ENCODE peak calls at places on chromosomes 5 and 9, in nine cellular contexts. B is spleen, G is HepG2, I is upper lobe of right lung, A is Panc1, D is prostate gland, Z is PC-3, O is endodermal cell, P is K562. L is an unnamed sample. For H3K27me3, the result is how much of the 10 kb centered on the place peaks cover.

GRCh38 chr9:18368206-18368605 is 105.7 kb upstream of the ADAMTSL1 start:
- DNase-seq in B (no peak), G (no peak), I (no peak), A (no peak), D (no peak), Z (no peak), O (no peak), P (no peak), L (no peak)

GRCh38 chr5:172005708-172006377 is 595 bp downstream of the FBXW11 start:
- DNase-seq in B (peak), G (peak), I (peak), A (no peak), D (peak), Z (no peak), O (peak), P (peak), L (no peak)

GRCh38 chr5:175230299-175230698 is 213.7 kb downstream of the DRD1 start:
- DNase-seq in B (no peak), G (no peak), I (no peak), A (no peak), D (no peak), Z (peak), O (peak), P (no peak), L (no peak)

GRCh38 chr9:88447431-88447830 is 59.2 kb downstream of the SPIN1 start:
- DNase-seq in B (no peak), G (no peak), I (no peak), A (no peak), D (no peak), Z (no peak), O (no peak), P (no peak), L (no peak)

GRCh38 chr5:157289164-157289819 is 23.4 kb downstream of the CYFIP2 start:
- DNase-seq in B (no peak), G (no peak), I (no peak), A (no peak), D (no peak), Z (no peak), O (no peak), P (no peak), L (no peak)

GRCh38 chr9:21906878-21907277 is 87.3 kb downstream of the CDKN2A start:
- DNase-seq in B (no peak), G (no peak), I (no peak), A (no peak), D (no peak), Z (no peak), O (no peak), P (no peak), L (no peak)

GRCh38 chr9:19085295-19085694 is 17.4 kb downstream of the HAUS6 start:
- DNase-seq in B (no peak), G (peak), I (no peak), A (no peak), D (no peak), Z (peak), O (no peak), P (no peak), L (no peak)

GRCh38 chr5:107744418-107745330 is 73.9 kb upstream of the EFNA5 start:
- DNase-seq in B (no peak), G (no peak), I (no peak), A (no peak), D (no peak), Z (no peak), O (peak), P (no peak), L (no peak)

GRCh38 chr9:4086119-4087088 is 213.5 kb downstream of the GLIS3 start:
- DNase-seq in B (no peak), G (peak), I (no peak), A (no peak), D (no peak), Z (peak), O (no peak), P (no peak), L (no peak)

GRCh38 chr5:163712011-163712410 is 206.6 kb downstream of the MAT2B start:
- DNase-seq in B (no peak), G (no peak), I (no peak), A (no peak), D (no peak), Z (no peak), O (no peak), P (no peak), L (no peak)

GRCh38 chr5:37184748-37185364 is 64.3 kb downstream of the CPLANE1 start:
- DNase-seq in B (no peak), G (no peak), I (no peak), A (no peak), D (no peak), Z (no peak), O (no peak), P (no peak), L (no peak)

GRCh38 chr9:93567271-93567959 is 9.0 kb upstream of the PHF2 start:
- DNase-seq in B (peak), G (no peak), I (no peak), A (no peak), D (no peak), Z (no peak), O (peak), P (no peak), L (no peak)

GRCh38 chr5:150163547-150164059 is 3.0 kb upstream of the CDX1 start:
- DNase-seq in B (no peak), G (no peak), I (no peak), A (no peak), D (no peak), Z (no peak), O (peak), P (peak), L (no peak)

GRCh38 chr5:57538341-57538955 is 55.8 kb upstream of the ACTBL2 start:
- DNase-seq in B (no peak), G (no peak), I (no peak), A (no peak), D (no peak), Z (peak), O (no peak), P (no peak), L (no peak)

GRCh38 chr9:4678679-4679267 is 596 bp upstream of the CDC37L1 start:
- DNase-seq in B (no peak), G (peak), I (no peak), A (no peak), D (no peak), Z (peak), O (no peak), P (no peak), L (peak)

GRCh38 chr9:6334305-6334704 is 6.1 kb downstream of the TPD52L3 start:
- DNase-seq in B (no peak), G (no peak), I (no peak), A (no peak), D (no peak), Z (no peak), O (no peak), P (no peak), L (no peak)

DNA sequence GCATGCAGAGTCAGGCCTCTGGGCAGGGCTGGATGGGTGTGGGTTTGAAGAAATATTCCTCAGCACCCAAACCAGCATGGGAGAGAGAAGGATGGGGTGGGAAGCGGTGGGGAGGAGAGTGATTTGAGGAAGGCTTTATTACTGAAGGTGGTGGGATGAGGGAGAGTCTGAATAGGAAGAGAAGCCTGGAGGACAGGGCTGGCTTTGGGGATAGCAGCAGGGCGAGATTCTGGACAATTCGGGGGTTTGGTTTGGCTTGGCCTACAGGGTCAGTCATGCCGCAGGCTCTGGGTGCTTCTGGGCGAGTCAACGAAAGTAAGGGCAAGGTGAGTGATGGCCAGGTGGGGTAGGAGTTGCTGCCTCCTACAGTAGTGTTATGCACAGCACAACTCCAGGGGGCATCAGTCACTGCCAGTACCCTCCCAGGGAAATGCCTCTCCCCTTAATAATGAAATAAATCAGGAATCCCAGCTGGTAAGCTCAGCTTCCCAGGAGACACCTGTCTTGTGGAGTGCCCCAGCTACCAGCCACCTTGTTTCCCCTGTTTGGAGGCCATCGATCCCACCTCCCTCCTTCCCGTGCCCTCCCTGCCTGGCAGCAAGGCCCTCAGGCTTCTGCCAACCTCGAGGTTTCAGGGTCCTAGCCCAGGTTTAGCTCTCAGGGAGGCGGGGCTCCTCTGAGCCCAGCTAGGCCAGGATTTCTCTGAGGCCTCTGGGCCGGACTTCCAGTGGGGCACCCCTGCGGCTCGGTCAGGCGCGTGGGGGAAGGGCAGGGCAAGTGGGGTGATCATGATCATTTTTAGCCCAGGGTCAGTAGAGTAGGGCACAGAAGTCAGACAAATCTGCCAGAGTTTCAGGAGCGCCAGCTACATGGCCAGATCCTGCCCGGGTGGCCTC is 741 bp upstream of the NKX2-5 start:
- DNase-seq in B (peak), G (no peak), I (no peak), A (no peak), D (no peak), Z (no peak), O (peak), P (no peak), L (no peak)
- H3K27me3 ChIP-seq in B (half or more), G (half or more), I (half or more), A (under half), D (half or more), Z (under half), O (half or more), P (half or more), L (half or more)

GRCh38 chr9:95025213-95026170 is 292.0 kb downstream of the FANCC start:
- DNase-seq in B (no peak), G (peak), I (peak), A (no peak), D (no peak), Z (no peak), O (no peak), P (peak), L (no peak)
- H3K27ac ChIP-seq in B (peak), G (peak), I (peak), A (peak), D (peak), Z (peak), O (peak), P (no peak), L (no peak)

GRCh38 chr9:97504381-97505216 is 3.1 kb downstream of the TMOD1 start:
- DNase-seq in B (no peak), G (no peak), I (no peak), A (no peak), D (no peak), Z (no peak), O (no peak), P (peak), L (no peak)

GRCh38 chr9:97506787-97507186 is 5.3 kb downstream of the TMOD1 start:
- DNase-seq in B (no peak), G (no peak), I (no peak), A (no peak), D (no peak), Z (no peak), O (no peak), P (no peak), L (no peak)

GRCh38 chr9:97505845-97506244 is 4.4 kb downstream of the TMOD1 start:
- DNase-seq in B (no peak), G (no peak), I (no peak), A (no peak), D (no peak), Z (no peak), O (no peak), P (no peak), L (no peak)

GRCh38 chr9:97507585-97507984 is 6.1 kb downstream of the TMOD1 start:
- DNase-seq in B (no peak), G (no peak), I (no peak), A (no peak), D (no peak), Z (no peak), O (no peak), P (peak), L (no peak)

DNA sequence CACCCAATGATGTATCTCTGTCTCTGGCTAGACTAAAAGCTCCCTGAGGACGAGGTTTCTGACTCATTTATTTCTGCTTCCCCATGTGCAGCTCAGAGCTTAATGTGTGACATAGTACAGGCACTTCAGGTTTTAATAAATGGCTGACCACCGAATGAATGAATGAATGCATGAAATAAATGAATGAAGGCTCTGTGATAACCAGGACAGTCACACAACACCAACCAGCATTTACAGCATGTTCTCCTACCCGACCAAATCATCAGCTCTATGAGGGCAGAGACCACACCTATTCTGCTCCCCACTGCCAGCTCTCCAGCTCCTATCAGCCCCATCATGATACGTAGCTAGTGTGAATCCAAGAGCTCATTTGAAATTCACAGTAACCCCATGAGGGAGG is 4.8 kb downstream of the TMOD1 start:
- DNase-seq in B (no peak), G (no peak), I (no peak), A (no peak), D (no peak), Z (no peak), O (no peak), P (no peak), L (no peak)
- H3K27me3 ChIP-seq in B (under half), G (half or more), I (under half), A (under half), D (under half), Z (under half), O (under half), P (under half), L (under half)

DNA sequence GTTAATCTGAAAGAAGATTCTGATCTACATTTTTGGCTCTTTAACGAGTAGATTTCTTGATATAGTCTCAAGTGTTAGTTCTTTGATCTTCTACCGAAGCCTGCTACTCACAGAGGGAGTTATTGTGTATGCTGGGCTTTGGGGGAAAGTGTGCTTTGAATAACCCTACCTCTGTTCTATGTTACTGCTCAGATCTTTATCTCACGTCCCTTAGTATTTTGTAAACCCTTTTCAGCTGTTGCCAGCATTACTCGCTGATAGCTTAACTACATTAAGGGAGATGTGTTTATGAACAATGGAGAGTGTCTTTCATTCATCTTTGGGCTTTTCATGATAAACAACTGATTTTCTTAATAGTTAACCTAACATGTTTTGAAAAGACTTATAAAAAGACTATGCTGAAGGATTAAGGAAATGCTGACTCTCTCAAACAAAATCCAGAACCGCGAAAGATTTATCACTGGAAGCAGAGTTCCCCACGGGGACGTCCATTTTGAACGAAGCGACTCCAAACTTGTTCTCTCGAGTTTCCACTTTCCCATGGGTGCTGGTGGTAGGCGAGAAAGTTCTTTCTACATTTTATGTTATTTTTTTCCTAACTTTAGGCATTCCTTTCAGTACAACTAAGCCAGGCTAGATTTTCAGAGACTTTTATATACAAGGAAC is 27.9 kb upstream of the ALDH1A1 start:
- DNase-seq in B (no peak), G (peak), I (no peak), A (no peak), D (no peak), Z (no peak), O (no peak), P (no peak), L (no peak)
- H3K27ac ChIP-seq in B (no peak), G (peak), I (no peak), A (no peak), D (no peak), Z (no peak), O (no peak), P (no peak), L (no peak)

GRCh38 chr5:73629456-73629855 is 3.5 kb downstream of the ARHGEF28 start:
- DNase-seq in B (no peak), G (no peak), I (no peak), A (no peak), D (no peak), Z (no peak), O (no peak), P (no peak), L (no peak)

GRCh38 chr5:73624888-73625287 is 1.1 kb upstream of the ARHGEF28 start:
- DNase-seq in B (no peak), G (no peak), I (no peak), A (no peak), D (no peak), Z (no peak), O (peak), P (no peak), L (no peak)

GRCh38 chr5:73625314-73625904 is 587 bp upstream of the ARHGEF28 start:
- DNase-seq in B (no peak), G (no peak), I (no peak), A (no peak), D (no peak), Z (no peak), O (no peak), P (no peak), L (no peak)

GRCh38 chr5:73625905-73626811 is at the start of gene ARHGEF28:
- DNase-seq in B (peak), G (peak), I (peak), A (no peak), D (peak), Z (peak), O (peak), P (no peak), L (no peak)

GRCh38 chr5:73626814-73627313 is 868 bp downstream of the ARHGEF28 start:
- DNase-seq in B (no peak), G (no peak), I (no peak), A (no peak), D (no peak), Z (no peak), O (no peak), P (no peak), L (no peak)
- H3K27me3 ChIP-seq in B (under half), G (under half), I (under half), A (under half), D (under half), Z (under half), O (half or more), P (under half), L (under half)

GRCh38 chr5:178385472-178385853 is 152.9 kb upstream of the PHYKPL start:
- DNase-seq in B (peak), G (no peak), I (peak), A (no peak), D (no peak), Z (peak), O (peak), P (no peak), L (no peak)

GRCh38 chr5:178387856-178388190 is 155.2 kb upstream of the PHYKPL start:
- DNase-seq in B (peak), G (no peak), I (peak), A (no peak), D (no peak), Z (no peak), O (no peak), P (no peak), L (no peak)

GRCh38 chr5:178387061-178387855 is 154.7 kb upstream of the PHYKPL start:
- DNase-seq in B (no peak), G (no peak), I (peak), A (no peak), D (no peak), Z (no peak), O (peak), P (no peak), L (no peak)

GRCh38 chr5:178384815-178385471 is 152.3 kb upstream of the PHYKPL start:
- DNase-seq in B (peak), G (no peak), I (peak), A (no peak), D (no peak), Z (no peak), O (peak), P (peak), L (no peak)

DNA sequence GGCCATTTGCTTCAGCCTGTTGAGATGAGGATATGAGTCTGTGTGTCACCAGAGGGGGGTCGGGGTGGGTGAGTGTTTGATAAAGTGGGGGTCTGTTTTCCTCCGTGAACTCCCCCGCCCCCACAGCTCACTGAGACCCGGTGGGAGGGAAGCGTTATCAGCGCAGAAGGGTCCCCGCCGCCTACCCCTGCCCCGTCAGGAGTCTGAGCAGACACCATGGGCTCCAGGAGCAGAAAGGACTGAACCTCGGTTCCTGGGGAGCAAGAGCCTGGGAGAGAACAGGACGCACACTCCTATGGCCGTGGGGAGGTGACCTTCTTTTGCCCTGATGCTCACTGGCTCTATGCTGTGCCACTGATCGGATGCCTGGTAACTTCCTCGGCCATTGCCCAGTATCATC is 153.9 kb upstream of the PHYKPL start:
- DNase-seq in B (peak), G (no peak), I (peak), A (no peak), D (no peak), Z (no peak), O (no peak), P (no peak), L (no peak)
- H3K27ac ChIP-seq in B (no peak), G (no peak), I (no peak), A (no peak), D (no peak), Z (no peak), O (no peak), P (no peak), L (no peak)

GRCh38 chr9:122346478-122347347 is 24.1 kb upstream of the PTGS1 start:
- DNase-seq in B (peak), G (peak), I (peak), A (no peak), D (peak), Z (peak), O (peak), P (no peak), L (no peak)
- H3K27me3 ChIP-seq in B (under half), G (under half), I (under half), A (under half), D (under half), Z (under half), O (under half), P (under half), L (under half)

GRCh38 chr5:65727491-65728156 is 5.6 kb downstream of the NLN start:
- DNase-seq in B (no peak), G (no peak), I (no peak), A (no peak), D (no peak), Z (no peak), O (no peak), P (no peak), L (no peak)
- H3K27ac ChIP-seq in B (no peak), G (no peak), I (no peak), A (no peak), D (no peak), Z (no peak), O (no peak), P (peak), L (no peak)

GRCh38 chr9:89942643-89943042 is 337.8 kb downstream of the GADD45G start:
- DNase-seq in B (no peak), G (no peak), I (no peak), A (no peak), D (no peak), Z (no peak), O (no peak), P (no peak), L (no peak)
- H3K27me3 ChIP-seq in B (under half), G (under half), I (under half), A (under half), D (under half), Z (under half), O (under half), P (under half), L (under half)

L was measured in CD4-positive, alpha-beta T cell.